ENCODE peak calls at places on chromosomes 13 and 19, in five cellular contexts. T, U, R, V and G are unnamed samples.
A peak's percentile ranks its signal among the peaks of the same experiment; 100 is the strongest.

GRCh38 chr13:51803018-51803417 is 945 bp downstream of the DHRS12 start:
- DNase-seq in T (peak; percentile 38), U (no peak), R (no peak), V (no peak), G (no peak)

GRCh38 chr13:21399741-21400140 is 59.4 kb downstream of the ZDHHC20 start:
- DNase-seq in T (no peak), U (no peak), R (no peak), V (no peak), G (no peak)

GRCh38 chr19:15404780-15405211 is 14.0 kb downstream of the AKAP8L start:
- DNase-seq in T (no peak), U (no peak), R (peak; percentile 11), V (no peak), G (no peak)

GRCh38 chr19:29516358-29516725 is 9.5 kb upstream of the VSTM2B start:
- DNase-seq in T (no peak), U (no peak), R (no peak), V (no peak), G (no peak)

GRCh38 chr13:103716689-103717088 is 650.5 kb upstream of the SLC10A2 start:
- DNase-seq in T (no peak), U (no peak), R (no peak), V (no peak), G (no peak)

GRCh38 chr19:38812004-38812840 is 523 bp downstream of the LGALS4 start:
- DNase-seq in T (no peak), U (no peak), R (no peak), V (no peak), G (no peak)

GRCh38 chr19:7460562-7460966 is 28.3 kb downstream of the PEX11G start:
- DNase-seq in T (no peak), U (no peak), R (no peak), V (no peak), G (no peak)

GRCh38 chr13:47903836-47904235 is 97.2 kb downstream of the SUCLA2 start:
- DNase-seq in T (no peak), U (no peak), R (no peak), V (peak; percentile 39), G (no peak)

GRCh38 chr13:58721273-58721672 is 1089.7 kb downstream of the PCDH17 start:
- DNase-seq in T (no peak), U (no peak), R (no peak), V (no peak), G (no peak)

GRCh38 chr19:2663920-2664571 is 38.4 kb downstream of the GNG7 start:
- DNase-seq in T (peak; percentile 32), U (no peak), R (peak; percentile 91), V (no peak), G (no peak)

GRCh38 chr13:20294497-20294896 is 62.4 kb upstream of the GJB6 start:
- DNase-seq in T (no peak), U (no peak), R (no peak), V (no peak), G (no peak)

GRCh38 chr13:25227690-25228089 is 55.6 kb upstream of the AMER2 start:
- DNase-seq in T (no peak), U (no peak), R (no peak), V (no peak), G (no peak)

GRCh38 chr13:48778551-48779088 is 124.9 kb downstream of the CYSLTR2 start:
- DNase-seq in T (no peak), U (no peak), R (no peak), V (no peak), G (no peak)

GRCh38 chr19:51181913-51182419 is 39.9 kb downstream of the SIGLEC7 start:
- DNase-seq in T (no peak), U (no peak), R (no peak), V (no peak), G (no peak)

GRCh38 chr13:100722517-100722916 is 47.9 kb upstream of the TMTC4 start:
- DNase-seq in T (no peak), U (no peak), R (no peak), V (no peak), G (no peak)

GRCh38 chr13:23778879-23779278 is 110.3 kb downstream of the MIPEP start:
- DNase-seq in T (no peak), U (no peak), R (no peak), V (peak; percentile 12), G (no peak)

GRCh38 chr13:21234537-21234936 is 58.1 kb downstream of the MRPL57 start:
- DNase-seq in T (no peak), U (no peak), R (no peak), V (no peak), G (peak; percentile 62)

GRCh38 chr13:70568571-70568970 is 460.3 kb upstream of the KLHL1 start:
- DNase-seq in T (no peak), U (no peak), R (no peak), V (peak; percentile 2), G (peak; percentile 28)

GRCh38 chr19:35534803-35535480 is 1.7 kb downstream of the GAPDHS start:
- DNase-seq in T (no peak), U (no peak), R (no peak), V (no peak), G (no peak)

GRCh38 chr19:3536429-3537100 is 2.4 kb upstream of the TEKTIP1 start:
- DNase-seq in T (no peak), U (no peak), R (no peak), V (no peak), G (peak; percentile 26)

GRCh38 chr13:50291611-50292010 is 276.4 kb downstream of the KCNRG start:
- DNase-seq in T (no peak), U (no peak), R (no peak), V (no peak), G (no peak)

GRCh38 chr13:63512095-63512494 is 2096.4 kb upstream of the PCDH20 start:
- DNase-seq in T (no peak), U (no peak), R (no peak), V (no peak), G (no peak)

GRCh38 chr13:107866007-107866665 is 349.2 kb downstream of the LIG4 start:
- DNase-seq in T (peak; percentile 37), U (no peak), R (no peak), V (peak; percentile 46), G (peak; percentile 77)

GRCh38 chr19:49800771-49801170 is 12.3 kb downstream of the FUZ start:
- DNase-seq in T (no peak), U (no peak), R (peak; percentile 42), V (no peak), G (no peak)

GRCh38 chr13:92303428-92303827 is 905.0 kb downstream of the GPC5 start:
- DNase-seq in T (no peak), U (no peak), R (no peak), V (no peak), G (no peak)

GRCh38 chr13:44111701-44112100 is 232.0 kb downstream of the LACC1 start:
- DNase-seq in T (peak; percentile 37), U (no peak), R (no peak), V (no peak), G (no peak)

GRCh38 chr13:39877134-39877533 is 221.7 kb downstream of the COG6 start:
- DNase-seq in T (no peak), U (no peak), R (no peak), V (no peak), G (no peak)

GRCh38 chr13:47853236-47853635 is 147.8 kb downstream of the SUCLA2 start:
- DNase-seq in T (no peak), U (no peak), R (no peak), V (no peak), G (no peak)

GRCh38 chr13:77544365-77544764 is 8.9 kb downstream of the SCEL start:
- DNase-seq in T (peak; percentile 73), U (no peak), R (peak; percentile 48), V (peak; percentile 10), G (peak; percentile 71)

GRCh38 chr13:75792526-75793187 is 156.5 kb downstream of the LMO7 start:
- DNase-seq in T (peak; percentile 25), U (no peak), R (no peak), V (peak; percentile 38), G (no peak)

GRCh38 chr19:55156202-55157063 is 1.1 kb downstream of the TNNI3 start:
- DNase-seq in T (peak; percentile 46), U (no peak), R (peak; percentile 68), V (peak; percentile 80), G (peak; percentile 93)

GRCh38 chr19:1362385-1363257 is 21.1 kb upstream of the NDUFS7 start:
- DNase-seq in T (no peak), U (no peak), R (no peak), V (no peak), G (no peak)

GRCh38 chr19:4983346-4984105 is 14.6 kb downstream of the KDM4B start:
- DNase-seq in T (no peak), U (no peak), R (no peak), V (no peak), G (no peak)

GRCh38 chr13:50699874-50700663 is 143.4 kb downstream of the DLEU7 start:
- DNase-seq in T (no peak), U (no peak), R (no peak), V (no peak), G (no peak)